ENCODE peak calls at places on chromosomes 6 and 20, in ten cellular contexts. D, U, B, N, O, H, Y, R, A and L are unnamed samples.

GRCh38 chr20:25248501-25249172 is 752 bp downstream of the PYGB start:
- DNase-seq in D (peak), U (peak), B (peak), N (peak), O (peak), H (no peak), Y (no peak), R (no peak), A (peak), L (no peak)

GRCh38 chr6:14880052-14880451 is 365.8 kb upstream of the JARID2 start:
- DNase-seq in D (no peak), U (no peak), B (no peak), N (no peak), O (no peak), H (no peak), Y (no peak), R (no peak), A (no peak), L (no peak)

GRCh38 chr6:161348628-161348994 is 74.8 kb upstream of the AGPAT4 start:
- DNase-seq in D (no peak), U (no peak), B (no peak), N (no peak), O (no peak), H (no peak), Y (no peak), R (no peak), A (no peak), L (no peak)

GRCh38 chr6:93136111-93136510 is 283.2 kb downstream of the EPHA7 start:
- DNase-seq in D (no peak), U (no peak), B (no peak), N (no peak), O (no peak), H (no peak), Y (no peak), R (no peak), A (no peak), L (no peak)

GRCh38 chr6:37288247-37288646 is 30.3 kb upstream of the TMEM217 start:
- DNase-seq in D (no peak), U (no peak), B (no peak), N (peak), O (no peak), H (no peak), Y (peak), R (no peak), A (no peak), L (no peak)

GRCh38 chr20:46240065-46240464 is 68.2 kb downstream of the CDH22 start:
- DNase-seq in D (no peak), U (no peak), B (no peak), N (no peak), O (no peak), H (no peak), Y (no peak), R (no peak), A (no peak), L (no peak)

GRCh38 chr6:130962951-130963350 is 100.1 kb downstream of the EPB41L2 start:
- DNase-seq in D (no peak), U (no peak), B (no peak), N (no peak), O (no peak), H (no peak), Y (no peak), R (no peak), A (no peak), L (no peak)

GRCh38 chr20:5039255-5039657 is 37.9 kb upstream of the SLC23A2 start:
- DNase-seq in D (no peak), U (no peak), B (no peak), N (no peak), O (no peak), H (no peak), Y (no peak), R (no peak), A (no peak), L (no peak)

GRCh38 chr20:36493013-36493800 is 48.1 kb upstream of the MYL9 start:
- DNase-seq in D (peak), U (no peak), B (no peak), N (no peak), O (no peak), H (no peak), Y (no peak), R (no peak), A (no peak), L (no peak)

GRCh38 chr20:45993197-45993951 is 15.3 kb upstream of the MMP9 start:
- DNase-seq in D (peak), U (peak), B (peak), N (peak), O (peak), H (no peak), Y (peak), R (peak), A (peak), L (peak)

GRCh38 chr20:29873946-29874345 is 1383.5 kb upstream of the DEFB115 start:
- DNase-seq in D (no peak), U (peak), B (peak), N (peak), O (peak), H (no peak), Y (no peak), R (peak), A (peak), L (peak)

GRCh38 chr6:54801669-54802068 is 44.9 kb upstream of the FAM83B start:
- DNase-seq in D (peak), U (no peak), B (peak), N (peak), O (peak), H (no peak), Y (peak), R (peak), A (peak), L (no peak)

GRCh38 chr6:12047304-12047703 is 35.2 kb downstream of the HIVEP1 start:
- DNase-seq in D (no peak), U (no peak), B (no peak), N (no peak), O (no peak), H (no peak), Y (no peak), R (no peak), A (no peak), L (no peak)

GRCh38 chr20:25254986-25255680 is 7.2 kb downstream of the PYGB start:
- DNase-seq in D (no peak), U (peak), B (no peak), N (no peak), O (no peak), H (no peak), Y (peak), R (no peak), A (no peak), L (peak)

GRCh38 chr6:138689849-138690248 is 83.7 kb upstream of the CCDC28A start:
- DNase-seq in D (no peak), U (no peak), B (no peak), N (peak), O (peak), H (no peak), Y (no peak), R (peak), A (no peak), L (no peak)

GRCh38 chr6:53603381-53604121 is 58.6 kb upstream of the GCLC start:
- DNase-seq in D (peak), U (no peak), B (peak), N (peak), O (peak), H (no peak), Y (peak), R (no peak), A (peak), L (no peak)

GRCh38 chr6:137155830-137156229 is 17.6 kb downstream of the IL22RA2 start:
- DNase-seq in D (peak), U (no peak), B (peak), N (no peak), O (peak), H (no peak), Y (peak), R (peak), A (peak), L (no peak)

GRCh38 chr6:52551483-52552277 is 25.2 kb downstream of the TRAM2 start:
- DNase-seq in D (peak), U (peak), B (peak), N (peak), O (peak), H (no peak), Y (peak), R (peak), A (peak), L (peak)

GRCh38 chr6:130269969-130270635 is 47.4 kb upstream of the SAMD3 start:
- DNase-seq in D (no peak), U (no peak), B (no peak), N (no peak), O (no peak), H (no peak), Y (no peak), R (no peak), A (no peak), L (no peak)

GRCh38 chr6:119090256-119090655 is 11.8 kb upstream of the FAM184A start:
- DNase-seq in D (no peak), U (peak), B (peak), N (no peak), O (peak), H (no peak), Y (peak), R (peak), A (peak), L (no peak)

GRCh38 chr6:89339565-89339964 is 13.0 kb downstream of the UBE2J1 start:
- DNase-seq in D (no peak), U (no peak), B (no peak), N (no peak), O (no peak), H (no peak), Y (no peak), R (no peak), A (no peak), L (no peak)

GRCh38 chr6:107348224-107348623 is 111.1 kb downstream of the PDSS2 start:
- DNase-seq in D (peak), U (no peak), B (no peak), N (peak), O (no peak), H (no peak), Y (no peak), R (peak), A (peak), L (no peak)

GRCh38 chr6:135972586-135972985 is 121.1 kb downstream of the PDE7B start:
- DNase-seq in D (no peak), U (no peak), B (no peak), N (no peak), O (no peak), H (no peak), Y (no peak), R (no peak), A (no peak), L (no peak)

GRCh38 chr20:23335521-23335920 is 15.1 kb upstream of the NXT1 start:
- DNase-seq in D (no peak), U (no peak), B (no peak), N (no peak), O (no peak), H (no peak), Y (no peak), R (no peak), A (no peak), L (no peak)

GRCh38 chr20:24672886-24673677 is 203.7 kb downstream of the SYNDIG1 start:
- DNase-seq in D (peak), U (no peak), B (peak), N (peak), O (peak), H (no peak), Y (peak), R (peak), A (peak), L (no peak)

GRCh38 chr20:12566596-12566995 is 442.2 kb upstream of the SPTLC3 start:
- DNase-seq in D (no peak), U (no peak), B (no peak), N (no peak), O (no peak), H (no peak), Y (no peak), R (no peak), A (no peak), L (no peak)

GRCh38 chr20:12575352-12576095 is 433.2 kb upstream of the SPTLC3 start:
- DNase-seq in D (no peak), U (no peak), B (no peak), N (no peak), O (no peak), H (no peak), Y (no peak), R (peak), A (no peak), L (peak)

GRCh38 chr20:12573428-12573827 is 435.3 kb upstream of the SPTLC3 start:
- DNase-seq in D (peak), U (no peak), B (no peak), N (no peak), O (no peak), H (no peak), Y (no peak), R (no peak), A (no peak), L (no peak)

GRCh38 chr20:12564982-12565381 is 443.8 kb upstream of the SPTLC3 start:
- DNase-seq in D (no peak), U (no peak), B (no peak), N (no peak), O (no peak), H (no peak), Y (no peak), R (no peak), A (no peak), L (no peak)

GRCh38 chr20:12570371-12570770 is 438.4 kb upstream of the SPTLC3 start:
- DNase-seq in D (peak), U (peak), B (no peak), N (no peak), O (no peak), H (no peak), Y (peak), R (peak), A (no peak), L (no peak)
- TF ChIP-seq CTCF in D (peak), U (peak), B (no peak), N (no peak), O (no peak), H (no peak), Y (no peak), R (peak), A (no peak), L (no peak)

GRCh38 chr20:37789408-37789807 is 95.6 kb downstream of the CTNNBL1 start:
- DNase-seq in D (no peak), U (no peak), B (no peak), N (no peak), O (no peak), H (no peak), Y (no peak), R (no peak), A (no peak), L (no peak)
- TF ChIP-seq CTCF in D (no peak), U (no peak), B (no peak), N (no peak), O (no peak), H (no peak), Y (no peak), R (no peak), A (no peak), L (no peak)

DNA sequence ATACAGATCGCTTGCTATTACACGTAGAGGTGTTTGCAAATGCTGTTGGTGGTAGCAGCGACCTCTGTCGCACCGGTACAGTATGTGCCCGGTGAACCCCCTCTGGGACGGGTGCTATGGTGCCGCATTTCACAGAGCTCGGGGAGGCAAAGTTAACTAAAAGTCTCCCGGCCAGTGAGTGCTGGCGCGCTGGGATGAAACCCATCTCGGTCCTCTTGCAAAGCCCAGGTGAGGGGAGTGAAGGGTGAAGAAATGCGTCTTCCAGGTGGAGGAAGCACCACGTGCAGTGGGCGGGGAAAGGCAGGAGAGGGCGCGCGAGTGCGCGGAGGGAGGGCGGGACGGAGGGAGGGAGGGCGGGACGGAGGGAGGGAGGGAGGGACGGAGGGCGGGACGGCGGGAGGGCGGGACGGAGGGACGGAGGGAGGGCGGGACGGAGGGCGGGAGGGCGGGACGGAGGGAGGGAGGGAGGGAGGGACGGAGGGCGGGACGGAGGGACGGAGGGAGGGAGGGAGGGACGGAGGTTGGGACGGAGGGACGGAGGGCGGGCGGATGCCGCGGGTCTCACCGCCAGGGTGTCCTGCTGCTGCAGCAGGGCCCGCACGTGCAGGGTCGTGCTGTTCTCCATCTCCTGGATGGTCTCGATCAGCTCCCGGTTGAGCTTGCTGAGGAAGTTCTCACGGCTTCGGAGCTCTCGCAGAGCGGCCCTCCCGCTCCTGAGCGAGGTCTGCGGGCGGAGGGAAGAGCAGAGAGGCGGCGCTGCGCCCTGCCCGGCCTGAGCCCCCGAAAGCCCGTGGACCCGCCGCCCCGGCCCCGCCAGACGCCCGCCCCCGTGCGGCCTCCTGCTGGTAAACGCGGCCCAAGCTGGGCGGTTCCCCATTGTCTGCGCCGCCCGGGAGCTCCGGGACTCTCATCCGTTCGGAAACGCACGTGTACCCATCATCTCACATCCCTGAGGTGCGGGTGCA is 11.7 kb downstream of the C20orf96 start:
- DNase-seq in D (no peak), U (no peak), B (peak), N (no peak), O (no peak), H (no peak), Y (no peak), R (no peak), A (no peak), L (no peak)
- TF ChIP-seq CTCF in D (no peak), U (peak), B (no peak), N (no peak), O (no peak), H (no peak), Y (no peak), R (no peak), A (peak), L (peak)

GRCh38 chr6:16473184-16473907 is 235.0 kb downstream of the GMPR start:
- DNase-seq in D (no peak), U (no peak), B (no peak), N (no peak), O (no peak), H (no peak), Y (no peak), R (no peak), A (no peak), L (no peak)
- TF ChIP-seq CTCF in D (no peak), U (no peak), B (no peak), N (no peak), O (no peak), H (no peak), Y (no peak), R (no peak), A (no peak), L (no peak)

GRCh38 chr6:76684881-76685280 is 612.4 kb upstream of the IMPG1 start:
- DNase-seq in D (no peak), U (peak), B (peak), N (peak), O (no peak), H (no peak), Y (no peak), R (no peak), A (no peak), L (no peak)
- TF ChIP-seq CTCF in D (no peak), U (peak), B (peak), N (no peak), O (no peak), H (no peak), Y (no peak), R (no peak), A (peak), L (no peak)

DNA sequence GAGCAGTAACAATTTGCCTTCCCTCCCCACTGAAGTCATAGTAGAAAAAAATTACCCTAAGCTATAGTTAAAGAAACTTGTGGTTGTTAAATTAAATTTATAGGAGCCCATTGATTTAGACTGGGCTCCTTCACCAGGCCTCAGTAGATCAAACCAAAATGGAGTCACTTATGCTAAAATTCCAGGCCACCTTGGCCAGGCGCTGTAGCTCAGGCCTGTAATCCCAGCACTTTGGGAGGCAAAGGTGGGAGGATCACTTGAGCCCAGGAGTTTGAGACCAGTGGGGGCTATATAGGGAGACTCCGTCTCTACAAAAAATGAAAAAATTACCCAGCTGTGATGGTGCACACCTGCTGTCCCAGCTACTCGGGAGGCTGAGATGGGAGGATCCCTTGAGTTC is 15.0 kb upstream of the GMNN start:
- DNase-seq in D (no peak), U (no peak), B (no peak), N (no peak), O (no peak), H (no peak), Y (no peak), R (no peak), A (no peak), L (no peak)
- TF ChIP-seq CTCF in D (no peak), U (no peak), B (no peak), N (no peak), O (no peak), H (no peak), Y (no peak), R (no peak), A (no peak), L (no peak)

GRCh38 chr6:56699066-56699654 is 56.5 kb upstream of the DST start:
- DNase-seq in D (peak), U (no peak), B (peak), N (peak), O (no peak), H (no peak), Y (peak), R (peak), A (peak), L (no peak)
- TF ChIP-seq CTCF in D (peak), U (peak), B (peak), N (peak), O (peak), H (no peak), Y (peak), R (peak), A (peak), L (peak)

DNA sequence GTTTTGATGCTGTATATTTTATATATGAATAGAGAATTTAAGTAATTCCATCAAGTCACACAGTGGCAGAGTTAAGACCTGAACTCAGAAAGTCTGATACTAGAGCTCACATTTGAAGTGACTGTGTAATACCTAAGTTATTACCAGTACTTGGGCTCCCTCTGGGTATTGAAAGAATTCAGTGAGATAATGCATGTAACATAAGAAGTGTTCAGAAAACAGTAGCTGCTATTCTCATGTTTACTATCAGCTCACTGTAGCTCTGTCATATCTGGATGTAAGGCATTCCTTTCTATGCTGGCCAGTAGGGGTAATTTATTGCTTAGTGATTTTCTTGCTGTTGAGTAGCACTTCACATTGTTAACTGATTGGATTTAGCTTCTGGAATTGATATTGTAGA is 44.6 kb downstream of the NKX2-4 start:
- DNase-seq in D (peak), U (no peak), B (peak), N (peak), O (peak), H (no peak), Y (no peak), R (peak), A (peak), L (no peak)
- TF ChIP-seq CTCF in D (no peak), U (peak), B (no peak), N (peak), O (no peak), H (no peak), Y (no peak), R (no peak), A (no peak), L (no peak)